ENCODE peak calls at places on chromosome 16, in four cellular contexts. Y is IMR-90, U is neural progenitor cell, H is HCT116. Q is an unnamed sample.

GRCh38 chr16:71792176-71792575 is 16.5 kb downstream of the AP1G1 start:
- DNase-seq in Y (no peak), U (no peak), H (no peak), Q (no peak)

GRCh38 chr16:57906385-57907316 is 64.3 kb downstream of the CNGB1 start:
- DNase-seq in Y (no peak), U (peak; percentile 62), H (no peak), Q (no peak)

GRCh38 chr16:56307534-56307873 is 116.2 kb downstream of the GNAO1 start:
- DNase-seq in Y (no peak), U (no peak), H (no peak), Q (no peak)

GRCh38 chr16:10964891-10965326 is 20.5 kb downstream of the CLEC16A start:
- DNase-seq in Y (no peak), U (no peak), H (no peak), Q (no peak)

GRCh38 chr16:52953215-52953614 is 99.5 kb downstream of the CHD9NB start:
- DNase-seq in Y (no peak), U (no peak), H (no peak), Q (no peak)

GRCh38 chr16:81902025-81902424 is 109.2 kb downstream of the SDR42E1 start:
- DNase-seq in Y (no peak), U (no peak), H (no peak), Q (peak; percentile 47)

GRCh38 chr16:13957197-13958078 is 37.5 kb downstream of the ERCC4 start:
- DNase-seq in Y (peak; percentile 95), U (peak; percentile 28), H (peak; percentile 86), Q (peak; percentile 88)

GRCh38 chr16:21603920-21604319 is 4.5 kb downstream of the METTL9 start:
- DNase-seq in Y (peak; percentile 54), U (peak; percentile 62), H (no peak), Q (no peak)

GRCh38 chr16:30656974-30657865 is 1.0 kb upstream of the FBRS start:
- DNase-seq in Y (no peak), U (no peak), H (no peak), Q (peak; percentile 46)

GRCh38 chr16:11259655-11260595 is 3.9 kb upstream of the SOCS1 start:
- DNase-seq in Y (no peak), U (no peak), H (no peak), Q (no peak)

GRCh38 chr16:50702725-50703124 is 9.3 kb downstream of the NOD2 start:
- DNase-seq in Y (no peak), U (no peak), H (no peak), Q (no peak)

GRCh38 chr16:29678691-29679267 is at the start of gene QPRT:
- DNase-seq in Y (peak; percentile 22), U (peak; percentile 87), H (no peak), Q (no peak)

DNA sequence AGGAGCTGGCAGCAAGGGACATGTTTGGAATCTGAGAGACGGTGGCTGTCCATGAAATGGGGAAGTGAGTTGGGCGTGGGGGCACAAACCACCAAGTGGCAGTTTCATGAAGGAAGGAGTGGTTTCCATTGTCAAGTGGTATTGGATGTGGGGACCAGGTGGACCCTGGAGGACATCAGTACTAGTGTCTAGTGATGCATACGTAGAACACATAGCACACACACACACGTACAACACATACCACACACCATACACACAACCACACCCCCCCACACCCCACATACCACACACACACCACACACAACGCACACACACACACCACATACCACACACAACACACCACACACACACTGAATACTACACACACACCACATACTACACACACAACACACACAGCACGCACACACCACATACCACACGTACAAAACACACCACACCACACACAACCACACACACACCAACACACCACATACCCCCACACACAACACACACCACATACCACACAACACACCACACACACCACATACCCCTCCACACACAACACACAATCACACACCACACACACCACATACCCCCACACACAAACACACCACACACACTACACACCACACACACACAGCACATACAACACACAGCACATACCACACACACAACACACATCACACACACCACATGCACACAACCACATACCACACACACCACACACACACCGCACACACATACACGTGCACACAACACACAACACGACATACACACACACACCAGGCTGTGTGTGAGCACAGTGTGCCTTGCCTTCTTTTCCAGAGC is 41.1 kb upstream of the GSE1 start:
- DNase-seq in Y (no peak), U (no peak), H (no peak), Q (no peak)
- H3K9ac ChIP-seq in Y (no peak overlapping the region), U (no peak overlapping the region), H (no peak overlapping the region), Q (no peak overlapping the region)

GRCh38 chr16:89993971-89994370 is 25.3 kb downstream of the DBNDD1 start:
- DNase-seq in Y (no peak), U (no peak), H (no peak), Q (no peak)
- H3K36me3 ChIP-seq in Y (peaks cover 47% of the 10 kb centered on the region), U (no peaks in the 10 kb centered on the region), H (peaks cover 62% of the 10 kb centered on the region), Q (peaks cover 45% of the 10 kb centered on the region)

DNA sequence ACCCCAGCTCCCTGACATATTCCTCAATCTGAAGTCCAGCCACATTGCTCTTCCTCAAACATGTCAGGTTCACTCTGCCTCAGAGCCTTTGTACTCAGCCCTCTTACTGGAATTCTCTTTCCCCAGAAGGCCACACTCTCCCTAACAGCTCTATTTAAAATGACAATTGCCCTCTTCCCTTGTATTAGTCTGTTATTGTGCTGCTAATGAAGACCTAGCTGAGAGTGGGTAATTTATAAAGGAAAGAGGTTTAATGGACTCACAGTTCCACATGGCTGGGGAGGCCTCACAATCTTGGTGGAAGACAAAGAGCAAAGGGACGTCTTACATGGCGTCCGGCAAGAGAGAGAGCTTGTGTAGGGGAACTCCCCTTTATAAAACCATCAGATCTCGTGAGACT is 46.0 kb downstream of the HS3ST2 start:
- DNase-seq in Y (no peak), U (no peak), H (no peak), Q (no peak)
- H3K9ac ChIP-seq in Y (no peak overlapping the region), U (no peak overlapping the region), H (no peak overlapping the region), Q (no peak overlapping the region)

DNA sequence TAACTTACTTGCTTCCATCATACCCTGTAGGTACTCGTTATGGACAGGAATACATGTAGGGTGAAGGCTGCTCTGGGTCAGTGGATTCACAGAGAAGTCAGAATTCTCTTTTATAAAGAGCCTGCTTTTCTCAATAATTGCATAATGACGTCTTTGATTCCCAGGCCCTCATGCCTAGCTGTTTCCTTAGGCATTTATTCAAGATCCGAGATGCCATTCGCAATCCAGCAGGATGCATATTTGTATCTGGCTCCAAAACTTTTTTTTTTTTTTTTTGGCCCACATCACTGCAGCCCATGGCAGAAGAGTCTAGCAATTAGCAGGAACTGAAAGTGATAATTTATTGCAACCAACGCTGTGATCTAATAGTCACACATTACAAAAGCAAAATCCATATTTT is 503.4 kb downstream of the MAF start:
- DNase-seq in Y (no peak), U (no peak), H (no peak), Q (no peak)
- H3K36me3 ChIP-seq in Y (no peaks in the 10 kb centered on the region), U (no peaks in the 10 kb centered on the region), H (no peaks in the 10 kb centered on the region), Q (no peaks in the 10 kb centered on the region)

DNA sequence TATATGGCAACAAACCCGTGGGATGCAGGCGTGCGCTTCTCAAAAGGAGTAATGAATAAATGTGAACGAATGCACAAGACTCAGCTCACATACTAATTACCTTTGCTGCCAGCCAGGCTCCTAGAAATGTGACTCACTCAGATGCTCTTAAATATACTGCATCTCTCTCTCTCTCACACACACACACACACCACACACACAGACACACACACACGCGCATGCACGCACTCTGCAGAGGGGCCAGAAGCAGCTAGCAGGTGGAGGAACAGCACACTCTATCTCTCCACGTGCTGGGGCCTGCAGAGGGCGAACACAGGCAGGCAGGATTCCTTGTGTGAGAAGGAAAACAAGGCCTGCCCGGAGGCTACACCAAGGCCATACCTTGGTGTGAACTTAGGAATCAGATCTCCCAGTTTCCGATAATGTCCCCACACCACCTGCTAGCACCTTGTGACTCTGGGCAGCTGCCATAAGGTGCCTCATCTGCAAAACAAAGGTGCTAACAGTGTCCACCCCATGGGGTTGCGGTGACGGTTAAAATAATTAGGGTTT is 5.3 kb downstream of the GPRC5B start:
- DNase-seq in Y (peak; percentile 68), U (peak; percentile 60), H (no peak), Q (no peak)
- H3K9ac ChIP-seq in Y (no peak overlapping the region), U (no peak overlapping the region), H (no peak overlapping the region), Q (no peak overlapping the region)